ENCODE peak calls at places on chromosomes 12 and 14, in ten cellular contexts. I, P, A, E, M, D, Z, C, J and G are unnamed samples.

GRCh38 chr12:13126494-13126893 is 23.0 kb upstream of the GSG1 start:
- DNase-seq in I (no peak), P (peak), A (no peak), E (no peak), M (no peak), D (no peak), Z (no peak), C (no peak), J (no peak), G (no peak)

GRCh38 chr12:102438823-102439205 is 41.5 kb downstream of the IGF1 start:
- DNase-seq in I (no peak), P (no peak), A (no peak), E (no peak), M (no peak), D (no peak), Z (no peak), C (no peak), J (no peak), G (no peak)

GRCh38 chr14:56196274-56196673 is 78.1 kb downstream of the PELI2 start:
- DNase-seq in I (no peak), P (peak), A (no peak), E (no peak), M (no peak), D (no peak), Z (peak), C (no peak), J (no peak), G (peak)

GRCh38 chr12:68792952-68793351 is 15.0 kb upstream of the MDM2 start:
- DNase-seq in I (no peak), P (peak), A (no peak), E (no peak), M (no peak), D (no peak), Z (peak), C (peak), J (no peak), G (no peak)

GRCh38 chr14:86858043-86858442 is 1134.9 kb downstream of the GALC start:
- DNase-seq in I (no peak), P (peak), A (no peak), E (peak), M (peak), D (no peak), Z (peak), C (no peak), J (no peak), G (no peak)

GRCh38 chr12:132310181-132311040 is 19.0 kb downstream of the GALNT9 start:
- DNase-seq in I (no peak), P (no peak), A (no peak), E (no peak), M (no peak), D (no peak), Z (no peak), C (no peak), J (no peak), G (no peak)

GRCh38 chr12:6375269-6376078 is at the start of gene SCNN1A:
- DNase-seq in I (no peak), P (no peak), A (peak), E (no peak), M (no peak), D (no peak), Z (no peak), C (no peak), J (no peak), G (no peak)

GRCh38 chr12:101862245-101862644 is 15.1 kb upstream of the DRAM1 start:
- DNase-seq in I (no peak), P (no peak), A (no peak), E (no peak), M (no peak), D (peak), Z (no peak), C (no peak), J (no peak), G (no peak)

GRCh38 chr14:45177081-45177480 is 41.4 kb downstream of the FANCM start:
- DNase-seq in I (no peak), P (peak), A (no peak), E (peak), M (no peak), D (peak), Z (peak), C (no peak), J (no peak), G (peak)

GRCh38 chr12:546920-547845 is 87.4 kb downstream of the B4GALNT3 start:
- DNase-seq in I (peak), P (peak), A (peak), E (no peak), M (no peak), D (no peak), Z (peak), C (peak), J (peak), G (no peak)

GRCh38 chr14:92553456-92553855 is 39.9 kb downstream of the RIN3 start:
- DNase-seq in I (no peak), P (peak), A (peak), E (no peak), M (no peak), D (no peak), Z (peak), C (no peak), J (no peak), G (peak)

GRCh38 chr12:5622280-5622679 is 190.4 kb downstream of the NTF3 start:
- DNase-seq in I (no peak), P (no peak), A (no peak), E (no peak), M (no peak), D (no peak), Z (no peak), C (no peak), J (no peak), G (no peak)

GRCh38 chr14:94050231-94050880 is 24.2 kb downstream of the OTUB2 start:
- DNase-seq in I (peak), P (no peak), A (no peak), E (no peak), M (no peak), D (no peak), Z (no peak), C (no peak), J (no peak), G (no peak)

GRCh38 chr14:36859119-36859518 is 197.5 kb downstream of the PAX9 start:
- DNase-seq in I (no peak), P (no peak), A (no peak), E (no peak), M (no peak), D (no peak), Z (no peak), C (no peak), J (no peak), G (no peak)

GRCh38 chr12:109875572-109876131 is 4.7 kb downstream of the GLTP start:
- DNase-seq in I (no peak), P (no peak), A (no peak), E (no peak), M (no peak), D (no peak), Z (no peak), C (peak), J (no peak), G (no peak)

GRCh38 chr14:50821471-50822464 is 9.2 kb downstream of the NIN start:
- DNase-seq in I (peak), P (no peak), A (no peak), E (no peak), M (no peak), D (no peak), Z (no peak), C (peak), J (no peak), G (no peak)

GRCh38 chr12:110370732-110371141 is 32.8 kb downstream of the ANAPC7 start:
- DNase-seq in I (no peak), P (no peak), A (no peak), E (no peak), M (no peak), D (peak), Z (no peak), C (no peak), J (no peak), G (no peak)

DNA sequence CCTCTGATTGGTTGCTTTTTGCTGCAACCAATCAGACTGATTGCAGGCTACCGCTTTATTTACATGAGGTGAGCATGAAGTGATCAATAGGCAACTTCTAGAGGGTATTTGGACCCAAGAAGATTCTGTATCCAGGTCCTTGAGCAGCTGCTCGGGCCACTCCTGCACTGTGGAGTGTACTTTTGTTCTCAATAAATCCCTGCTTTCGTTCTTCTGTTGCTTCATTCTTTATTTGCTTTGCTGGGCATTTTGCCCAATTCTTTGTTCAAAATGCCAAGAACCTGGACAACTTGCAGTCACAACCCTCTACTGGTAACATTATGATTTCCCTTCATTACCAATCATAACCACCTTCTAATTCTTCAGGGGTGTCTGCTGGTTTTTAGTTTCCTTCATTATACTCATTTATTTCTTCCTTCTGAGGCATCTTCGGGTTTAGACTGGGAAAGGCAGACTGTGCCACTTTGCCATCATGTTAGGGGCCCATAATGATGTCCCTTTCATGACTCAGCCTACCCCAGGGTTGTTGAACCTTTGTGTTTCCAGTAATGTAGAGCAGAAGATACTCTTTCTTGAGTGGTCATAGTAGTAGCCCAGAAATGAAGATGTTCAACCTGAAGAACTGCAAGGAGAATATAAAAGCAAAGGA is 43.4 kb upstream of the LIMA1 start:
- DNase-seq in I (no peak), P (peak), A (no peak), E (no peak), M (peak), D (no peak), Z (peak), C (no peak), J (no peak), G (peak)
- TF ChIP-seq CTCF in I (no peak), P (no peak), A (no peak), E (no peak), M (no peak), D (no peak), Z (no peak), C (no peak), J (no peak), G (no peak)

GRCh38 chr14:26730929-26731618 is 133.2 kb upstream of the NOVA1 start:
- DNase-seq in I (no peak), P (peak), A (no peak), E (no peak), M (no peak), D (no peak), Z (peak), C (no peak), J (peak), G (no peak)
- TF ChIP-seq CTCF in I (peak), P (peak), A (no peak), E (peak), M (peak), D (peak), Z (peak), C (no peak), J (peak), G (peak)

GRCh38 chr12:30752255-30752654 is 2.5 kb downstream of the CAPRIN2 start:
- DNase-seq in I (no peak), P (no peak), A (no peak), E (no peak), M (no peak), D (no peak), Z (no peak), C (no peak), J (no peak), G (no peak)

GRCh38 chr12:30754750-30755394 is at the start of gene CAPRIN2:
- DNase-seq in I (peak), P (peak), A (peak), E (peak), M (peak), D (peak), Z (peak), C (peak), J (peak), G (peak)

GRCh38 chr12:30754383-30754749 is 385 bp downstream of the CAPRIN2 start:
- DNase-seq in I (no peak), P (no peak), A (no peak), E (no peak), M (no peak), D (peak), Z (no peak), C (no peak), J (no peak), G (no peak)

GRCh38 chr12:30753761-30754382 is 879 bp downstream of the CAPRIN2 start:
- DNase-seq in I (no peak), P (peak), A (no peak), E (no peak), M (peak), D (peak), Z (peak), C (no peak), J (no peak), G (no peak)

GRCh38 chr12:30753233-30753632 is 1.5 kb downstream of the CAPRIN2 start:
- DNase-seq in I (no peak), P (peak), A (no peak), E (no peak), M (peak), D (no peak), Z (peak), C (peak), J (peak), G (no peak)
- TF ChIP-seq CTCF in I (peak), P (peak), A (no peak), E (peak), M (peak), D (peak), Z (peak), C (peak), J (peak), G (peak)

GRCh38 chr14:77965919-77966435 is 166.1 kb downstream of the ADCK1 start:
- DNase-seq in I (no peak), P (peak), A (no peak), E (no peak), M (no peak), D (peak), Z (peak), C (peak), J (no peak), G (no peak)
- TF ChIP-seq CTCF in I (no peak), P (no peak), A (no peak), E (no peak), M (no peak), D (no peak), Z (no peak), C (no peak), J (no peak), G (no peak)

DNA sequence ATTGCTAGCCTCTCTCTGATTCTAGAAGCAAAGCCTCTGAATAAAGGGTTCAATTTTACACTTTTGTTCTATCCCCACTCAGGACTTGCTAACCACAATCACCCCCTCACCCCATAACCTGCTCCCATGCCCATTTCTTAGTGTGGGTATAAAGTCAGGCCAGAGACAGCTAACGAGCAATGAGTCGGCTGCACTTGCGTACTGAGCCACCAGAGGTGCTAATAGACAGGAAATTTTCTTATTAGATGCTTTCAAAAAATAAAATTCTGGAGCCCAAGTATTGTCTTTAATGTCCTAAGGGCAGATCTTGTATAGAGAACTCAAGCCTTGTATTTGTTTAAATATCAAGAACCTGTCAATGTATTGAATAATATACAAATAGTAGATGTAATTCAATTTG is 256.9 kb downstream of the SYT1 start:
- DNase-seq in I (no peak), P (no peak), A (no peak), E (no peak), M (no peak), D (no peak), Z (no peak), C (no peak), J (no peak), G (no peak)
- TF ChIP-seq CTCF in I (peak), P (no peak), A (no peak), E (peak), M (no peak), D (peak), Z (peak), C (peak), J (peak), G (no peak)

GRCh38 chr14:67987596-67987995 is 168.0 kb downstream of the RAD51B start:
- DNase-seq in I (no peak), P (peak), A (peak), E (peak), M (peak), D (no peak), Z (peak), C (no peak), J (no peak), G (no peak)
- TF ChIP-seq CTCF in I (no peak), P (no peak), A (no peak), E (no peak), M (no peak), D (no peak), Z (no peak), C (no peak), J (no peak), G (no peak)

GRCh38 chr12:53498235-53498630 is 1.0 kb downstream of the MAP3K12 start:
- DNase-seq in I (no peak), P (no peak), A (no peak), E (no peak), M (no peak), D (no peak), Z (no peak), C (no peak), J (no peak), G (no peak)
- TF ChIP-seq CTCF in I (no peak), P (no peak), A (no peak), E (no peak), M (no peak), D (no peak), Z (no peak), C (no peak), J (no peak), G (no peak)

DNA sequence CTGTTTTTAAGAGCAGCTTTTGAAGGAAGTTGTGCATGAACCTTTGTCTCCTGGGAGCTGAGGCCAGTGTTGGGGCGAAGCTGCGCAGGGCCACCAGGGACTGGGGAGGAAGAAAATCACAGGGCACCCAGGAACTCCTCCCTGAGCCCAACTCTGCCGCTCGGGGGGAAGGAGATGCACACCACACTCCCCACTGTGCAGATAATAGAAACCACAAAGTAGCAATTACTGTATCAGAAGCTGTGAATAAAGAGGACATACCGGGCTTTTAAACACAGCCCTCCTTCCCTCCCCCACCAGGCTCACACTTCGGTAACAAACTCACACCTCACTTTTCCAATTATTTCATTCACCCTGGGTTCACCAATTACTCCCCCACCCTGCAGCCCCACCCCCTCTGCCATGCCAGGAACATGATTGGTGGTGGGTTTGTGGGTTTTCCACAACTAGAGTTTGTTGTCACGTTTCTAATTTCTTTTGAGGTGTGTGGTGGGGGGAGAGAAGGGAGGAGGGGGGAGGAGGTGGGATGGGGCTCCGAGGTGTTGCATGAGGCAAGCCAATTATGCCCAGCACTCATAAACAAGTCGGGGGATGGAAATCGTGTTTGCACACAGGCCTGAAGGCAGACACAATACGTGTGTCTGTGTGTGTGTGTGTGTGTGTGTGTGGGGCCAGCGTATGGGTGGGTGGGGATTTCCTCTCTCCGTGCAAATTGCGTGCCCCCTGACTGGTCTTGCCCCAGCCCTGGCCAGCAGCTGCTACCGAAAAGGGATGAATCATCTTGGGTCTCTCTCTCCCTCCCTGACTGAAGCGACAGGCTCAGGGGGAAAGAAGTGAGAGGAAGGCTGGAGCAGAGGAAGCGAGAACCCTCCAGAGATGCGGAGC is 103.3 kb downstream of the RBM19 start:
- DNase-seq in I (no peak), P (peak), A (no peak), E (peak), M (peak), D (no peak), Z (peak), C (no peak), J (no peak), G (peak)
- TF ChIP-seq CTCF in I (no peak), P (no peak), A (no peak), E (no peak), M (no peak), D (no peak), Z (no peak), C (no peak), J (no peak), G (no peak)